ENCODE peak calls at places on chromosome 11, in four cellular contexts. One of them, this sample, is unnamed.
A peak's percentile ranks its signal among the peaks of the same experiment; 100 is the strongest.

GRCh38 chr11:25094085-25094802 is 597.4 kb downstream of the LUZP2 start:
- DNase-seq in A549: no peak
- DNase-seq in lung: no peak
- DNase-seq in ovary: no peak
- DNase-seq in this sample: no peak

GRCh38 chr11:35623708-35624168 is 5.5 kb downstream of the FJX1 start:
- DNase-seq in ovary: no peak
- DNase-seq in lung: no peak
- DNase-seq in A549: no peak
- DNase-seq in this sample: no peak

GRCh38 chr11:17386331-17387084 is 2.0 kb downstream of the KCNJ11 start:
- DNase-seq in A549: peak; percentile 65
- DNase-seq in ovary: no peak
- DNase-seq in lung: peak; percentile 58
- DNase-seq in this sample: peak; percentile 66

GRCh38 chr11:47565340-47566165 is at the start of gene PTPMT1:
- DNase-seq in A549: peak; percentile 55
- DNase-seq in lung: peak; percentile 69
- DNase-seq in ovary: peak; percentile 74
- DNase-seq in this sample: peak; percentile 86

GRCh38 chr11:119370486-119371046 is 10.9 kb downstream of the USP2 start:
- DNase-seq in ovary: peak; percentile 19
- DNase-seq in A549: no peak
- DNase-seq in lung: no peak
- DNase-seq in this sample: peak; percentile 54

GRCh38 chr11:70072471-70073187 is 5.5 kb upstream of the ANO1 start:
- DNase-seq in A549: no peak
- DNase-seq in ovary: no peak
- DNase-seq in lung: no peak
- DNase-seq in this sample: no peak

GRCh38 chr11:124740277-124740882 is 638 bp downstream of the NRGN start:
- DNase-seq in A549: peak; percentile 46
- DNase-seq in ovary: peak; percentile 37
- DNase-seq in lung: peak; percentile 55
- DNase-seq in this sample: no peak

GRCh38 chr11:47656284-47656915 is 14.0 kb upstream of the MTCH2 start:
- DNase-seq in lung: no peak
- DNase-seq in A549: no peak
- DNase-seq in ovary: no peak
- DNase-seq in this sample: no peak

GRCh38 chr11:1837171-1838076 is 1.4 kb upstream of the TNNI2 start:
- DNase-seq in A549: peak; percentile 70
- DNase-seq in lung: no peak
- DNase-seq in ovary: peak; percentile 78
- DNase-seq in this sample: peak; percentile 76

GRCh38 chr11:66637557-66638176 is 836 bp upstream of the RBM4 start:
- DNase-seq in A549: no peak
- DNase-seq in lung: no peak
- DNase-seq in ovary: no peak
- DNase-seq in this sample: no peak

GRCh38 chr11:111499483-111499882 is 12.7 kb downstream of the BTG4 start:
- DNase-seq in ovary: no peak
- DNase-seq in A549: no peak
- DNase-seq in lung: no peak
- DNase-seq in this sample: no peak

GRCh38 chr11:62443390-62444201 is 24.8 kb downstream of the SCGB1A1 start:
- DNase-seq in ovary: peak; percentile 49
- DNase-seq in A549: no peak
- DNase-seq in lung: no peak
- DNase-seq in this sample: peak; percentile 15

GRCh38 chr11:96567193-96567592 is 177.4 kb downstream of the JRKL start:
- DNase-seq in A549: no peak
- DNase-seq in lung: no peak
- DNase-seq in ovary: no peak
- DNase-seq in this sample: no peak

GRCh38 chr11:119918356-119918755 is 189.4 kb upstream of the NECTIN1 start:
- DNase-seq in ovary: no peak
- DNase-seq in A549: no peak
- DNase-seq in lung: no peak
- DNase-seq in this sample: no peak

GRCh38 chr11:71252434-71252781 is at the start of gene SHANK2:
- DNase-seq in lung: no peak
- DNase-seq in A549: peak; percentile 49
- DNase-seq in ovary: no peak
- DNase-seq in this sample: peak; percentile 64

GRCh38 chr11:124861670-124862069 is 3.6 kb upstream of the ROBO3 start:
- DNase-seq in ovary: no peak
- DNase-seq in A549: no peak
- DNase-seq in lung: no peak
- DNase-seq in this sample: no peak

GRCh38 chr11:116931206-116931953 is 94.0 kb upstream of the APOA1 start:
- DNase-seq in lung: no peak
- DNase-seq in A549: no peak
- DNase-seq in ovary: no peak
- DNase-seq in this sample: no peak

GRCh38 chr11:7353100-7353499 is 101.4 kb downstream of the SYT9 start:
- DNase-seq in ovary: no peak
- DNase-seq in lung: no peak
- DNase-seq in A549: peak; percentile 29
- DNase-seq in this sample: no peak

GRCh38 chr11:131186629-131187075 is 183.8 kb upstream of the NTM start:
- DNase-seq in A549: no peak
- DNase-seq in ovary: no peak
- DNase-seq in lung: no peak
- DNase-seq in this sample: no peak

GRCh38 chr11:112615238-112615637 is 346.0 kb upstream of the NCAM1 start:
- DNase-seq in ovary: no peak
- DNase-seq in A549: no peak
- DNase-seq in lung: no peak
- DNase-seq in this sample: no peak

GRCh38 chr11:61108847-61109585 is 6.7 kb downstream of the CD5 start:
- DNase-seq in A549: no peak
- DNase-seq in ovary: no peak
- DNase-seq in lung: no peak
- DNase-seq in this sample: no peak

GRCh38 chr11:31966846-31967245 is 124.0 kb upstream of the RCN1 start:
- DNase-seq in lung: no peak
- DNase-seq in ovary: no peak
- DNase-seq in A549: no peak
- DNase-seq in this sample: no peak

GRCh38 chr11:115759622-115760527 is 255.7 kb upstream of the CADM1 start:
- DNase-seq in lung: no peak
- DNase-seq in A549: no peak
- DNase-seq in ovary: peak; percentile 51
- DNase-seq in this sample: no peak

GRCh38 chr11:66912361-66912760 is 45.8 kb downstream of the PC start:
- DNase-seq in lung: no peak
- DNase-seq in ovary: no peak
- DNase-seq in A549: no peak
- DNase-seq in this sample: no peak

GRCh38 chr11:46330887-46331652 is 16.2 kb upstream of the DGKZ start:
- DNase-seq in lung: no peak
- DNase-seq in A549: no peak
- DNase-seq in ovary: no peak
- DNase-seq in this sample: no peak

GRCh38 chr11:11142359-11142758 is 210.7 kb downstream of the CSNK2A3 start:
- DNase-seq in ovary: no peak
- DNase-seq in A549: no peak
- DNase-seq in lung: no peak
- DNase-seq in this sample: no peak

GRCh38 chr11:47393163-47394049 is 15.0 kb upstream of the SLC39A13 start:
- DNase-seq in ovary: peak; percentile 16
- DNase-seq in lung: no peak
- DNase-seq in A549: no peak
- DNase-seq in this sample: peak; percentile 69

GRCh38 chr11:43830928-43831440 is 49.6 kb upstream of the ALKBH3 start:
- DNase-seq in ovary: no peak
- DNase-seq in A549: peak; percentile 84
- DNase-seq in lung: no peak
- DNase-seq in this sample: no peak

GRCh38 chr11:12598330-12599256 is 75.6 kb upstream of the TEAD1 start:
- DNase-seq in A549: no peak
- DNase-seq in ovary: no peak
- DNase-seq in lung: no peak
- DNase-seq in this sample: no peak

GRCh38 chr11:6609502-6610015 is 2.5 kb downstream of the TAF10 start:
- DNase-seq in lung: no peak
- DNase-seq in A549: no peak
- DNase-seq in ovary: no peak
- DNase-seq in this sample: no peak

GRCh38 chr11:101458161-101458560 is 125.6 kb downstream of the TRPC6 start:
- DNase-seq in ovary: no peak
- DNase-seq in lung: no peak
- DNase-seq in A549: no peak
- DNase-seq in this sample: no peak

GRCh38 chr11:114291847-114292680 is 4.1 kb upstream of the NNMT start:
- DNase-seq in A549: no peak
- DNase-seq in ovary: no peak
- DNase-seq in lung: no peak
- DNase-seq in this sample: no peak

GRCh38 chr11:68317147-68317785 is 4.9 kb downstream of the LRP5 start:
- DNase-seq in A549: no peak
- DNase-seq in ovary: no peak
- DNase-seq in lung: no peak
- DNase-seq in this sample: no peak

GRCh38 chr11:130644187-130644586 is 195.7 kb downstream of the ADAMTS15 start:
- DNase-seq in A549: no peak
- DNase-seq in lung: peak; percentile 13
- DNase-seq in ovary: no peak
- DNase-seq in this sample: peak; percentile 65

GRCh38 chr11:17720796-17721171 is 1.4 kb downstream of the MYOD1 start:
- DNase-seq in lung: no peak
- DNase-seq in ovary: no peak
- DNase-seq in A549: no peak
- DNase-seq in this sample: no peak

GRCh38 chr11:85752201-85752889 is 58.6 kb downstream of the SYTL2 start:
- DNase-seq in A549: no peak
- DNase-seq in lung: no peak
- DNase-seq in ovary: no peak
- DNase-seq in this sample: no peak
- H3K4me1 ChIP-seq in A549: peaks cover 51% of the 10 kb centered on the region
- H3K4me1 ChIP-seq in lung: peaks cover 5% of the 10 kb centered on the region
- H3K4me1 ChIP-seq in ovary: no peaks in the 10 kb centered on the region
- H3K4me1 ChIP-seq in this sample: peaks cover 24% of the 10 kb centered on the region

DNA sequence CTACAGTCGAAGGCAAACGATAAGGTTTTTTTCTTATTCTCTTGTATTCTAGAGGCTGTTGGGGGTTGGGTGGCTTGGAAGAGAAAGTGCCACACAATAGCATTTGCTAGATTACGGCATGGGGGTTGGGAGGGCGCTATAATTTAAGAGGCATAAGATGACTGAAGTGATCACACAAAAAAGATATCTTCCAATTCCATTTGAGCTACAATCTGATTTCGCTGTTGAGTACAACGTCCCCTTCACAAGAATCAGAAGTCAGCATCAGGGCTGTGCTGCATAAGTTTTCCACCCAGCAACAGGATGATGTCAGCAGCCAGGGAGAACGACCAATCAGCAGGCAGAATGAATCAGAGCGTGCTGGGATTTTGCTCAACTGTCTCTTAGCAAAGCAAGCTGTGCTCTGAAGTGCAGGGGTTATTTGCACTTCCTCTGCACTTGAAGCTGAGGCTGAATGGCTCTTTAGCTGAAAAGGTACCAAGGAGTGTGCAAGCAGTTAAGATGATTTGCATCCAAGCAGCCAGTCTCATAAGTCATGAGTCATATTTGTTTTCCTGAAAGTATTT is 23.2 kb upstream of the SESN3 start:
- DNase-seq in A549: peak; percentile 18
- DNase-seq in lung: peak; percentile 91
- DNase-seq in ovary: peak; percentile 71
- DNase-seq in this sample: peak; percentile 66
- H3K4me1 ChIP-seq in A549: peaks cover 5% of the 10 kb centered on the region
- H3K4me1 ChIP-seq in lung: no peaks in the 10 kb centered on the region
- H3K4me1 ChIP-seq in ovary: peaks cover 2% of the 10 kb centered on the region
- H3K4me1 ChIP-seq in this sample: peaks cover 11% of the 10 kb centered on the region

GRCh38 chr11:73386568-73386967 is 10.4 kb downstream of the RELT start:
- DNase-seq in ovary: no peak
- DNase-seq in lung: no peak
- DNase-seq in A549: no peak
- DNase-seq in this sample: no peak
- H3K4me1 ChIP-seq in ovary: no peaks in the 10 kb centered on the region
- H3K4me1 ChIP-seq in lung: no peaks in the 10 kb centered on the region
- H3K4me1 ChIP-seq in A549: peaks cover 77% of the 10 kb centered on the region
- H3K4me1 ChIP-seq in this sample: peaks cover 11% of the 10 kb centered on the region

GRCh38 chr11:104163100-104164027 is 583 bp downstream of the PDGFD start:
- DNase-seq in ovary: peak; percentile 54
- DNase-seq in lung: no peak
- DNase-seq in A549: peak; percentile 15
- DNase-seq in this sample: no peak

GRCh38 chr11:104165014-104165413 is 1.1 kb upstream of the PDGFD start:
- DNase-seq in lung: no peak
- DNase-seq in A549: no peak
- DNase-seq in ovary: peak; percentile 8
- DNase-seq in this sample: no peak

GRCh38 chr11:104161751-104162450 is 2.0 kb downstream of the PDGFD start:
- DNase-seq in A549: no peak
- DNase-seq in lung: no peak
- DNase-seq in ovary: no peak
- DNase-seq in this sample: no peak

GRCh38 chr11:104159356-104159755 is 4.6 kb downstream of the PDGFD start:
- DNase-seq in lung: no peak
- DNase-seq in ovary: no peak
- DNase-seq in A549: no peak
- DNase-seq in this sample: no peak

GRCh38 chr11:104164028-104164520 is at the start of gene PDGFD:
- DNase-seq in ovary: peak; percentile 79
- DNase-seq in A549: peak; percentile 47
- DNase-seq in lung: peak; percentile 36
- DNase-seq in this sample: peak; percentile 67
- H3K4me1 ChIP-seq in ovary: peaks cover 3% of the 10 kb centered on the region
- H3K4me1 ChIP-seq in A549: peaks cover 36% of the 10 kb centered on the region
- H3K4me1 ChIP-seq in lung: peaks cover 3% of the 10 kb centered on the region
- H3K4me1 ChIP-seq in this sample: peaks cover 9% of the 10 kb centered on the region

DNA sequence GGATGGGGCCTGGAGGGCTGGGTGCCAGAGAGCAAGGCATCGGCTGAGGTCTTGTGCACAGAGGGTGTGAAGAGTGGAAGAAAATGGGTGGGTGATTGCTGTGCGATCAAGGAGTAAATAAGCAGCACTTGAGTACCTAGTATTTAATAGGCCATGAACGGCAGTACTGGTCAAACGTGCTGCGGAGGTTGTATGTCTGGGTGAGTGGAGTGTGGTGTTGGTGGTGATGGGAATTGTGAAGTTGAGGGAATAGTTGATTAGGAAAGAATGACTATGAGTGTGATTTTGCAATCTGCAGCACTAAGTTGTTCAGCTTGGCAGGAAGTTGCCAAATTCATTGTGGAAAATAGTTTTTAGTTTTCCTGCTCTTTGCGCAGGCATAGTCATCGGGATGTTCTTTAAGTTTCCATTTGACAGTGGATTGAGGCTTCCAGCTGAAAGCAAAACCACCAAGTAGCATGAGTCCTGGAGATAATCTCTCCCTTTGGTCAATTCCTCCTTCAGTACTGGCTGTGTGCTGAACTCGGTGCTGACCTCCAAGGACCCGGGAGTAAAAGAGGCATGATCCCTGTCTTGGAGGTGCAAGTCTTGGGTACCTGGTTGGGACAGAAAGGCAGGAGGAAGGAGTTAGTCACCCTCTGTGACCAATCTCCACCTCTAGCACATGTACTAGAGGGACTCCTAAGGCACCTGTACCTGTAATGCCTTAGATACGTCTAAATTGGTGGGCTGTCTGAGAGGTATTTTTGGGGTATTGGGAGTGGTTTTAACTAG is 2.1 kb downstream of the PANX1 start:
- DNase-seq in ovary: no peak
- DNase-seq in A549: no peak
- DNase-seq in lung: peak; percentile 48
- DNase-seq in this sample: no peak
- H3K4me1 ChIP-seq in ovary: peaks cover 23% of the 10 kb centered on the region
- H3K4me1 ChIP-seq in A549: peaks cover 53% of the 10 kb centered on the region
- H3K4me1 ChIP-seq in lung: peaks cover 14% of the 10 kb centered on the region
- H3K4me1 ChIP-seq in this sample: peaks cover 31% of the 10 kb centered on the region

This sample was measured in mucosa of descending colon.